ENCODE peak calls at places on chromosomes 7 and 10, in nine cellular contexts. J is adrenal gland; H is T-helper 2 cell; F is cardiac muscle cell; D is stimulated activated CD4-positive, alpha-beta T cell treated with anti-CD3 and anti-CD28 coated beads, Interleukin-1b, Interleukin-23, amount 100 ng/mL, for 24 hours; O is fibroblast of lung; A is H7; P is GF-D8; K is RPMI7951. Y is an unnamed sample.

GRCh38 chr10:93751832-93752231 is 5.9 kb upstream of the LGI1 start:
- DNase-seq in K (peak; percentile 37), J (no peak), A (no peak), H (no peak), F (peak; percentile 40), P (no peak), D (no peak), O (peak; percentile 23), Y (no peak)

GRCh38 chr10:121702351-121703320 is 104.4 kb upstream of the FGFR2 start:
- DNase-seq in F (peak; percentile 33), D (no peak), J (no peak), O (peak; percentile 94), K (peak; percentile 79), A (no peak), H (no peak), P (no peak), Y (no peak)

GRCh38 chr10:121899727-121900126 is 28.1 kb downstream of the ATE1 start:
- DNase-seq in F (no peak), J (no peak), O (peak; percentile 59), K (no peak), P (no peak), D (no peak), H (no peak), A (no peak), Y (no peak)

GRCh38 chr7:120716306-120716705 is 141.6 kb downstream of the TSPAN12 start:
- DNase-seq in D (no peak), K (no peak), F (no peak), P (no peak), A (no peak), O (no peak), H (no peak), J (no peak), Y (no peak)

GRCh38 chr7:158530800-158531609 is 56.6 kb downstream of the PTPRN2 start:
- DNase-seq in D (no peak), H (no peak), A (peak; percentile 51), P (no peak), J (no peak), F (no peak), K (no peak), O (no peak), Y (peak; percentile 26)

GRCh38 chr7:70585071-70585470 is 546.9 kb upstream of the GALNT17 start:
- DNase-seq in F (no peak), H (no peak), A (peak; percentile 72), K (no peak), D (no peak), O (no peak), P (no peak), J (no peak), Y (no peak)

GRCh38 chr10:62258926-62259325 is 9.7 kb downstream of the RTKN2 start:
- DNase-seq in P (no peak), H (no peak), A (no peak), O (no peak), F (no peak), D (no peak), J (no peak), K (no peak), Y (no peak)

GRCh38 chr10:45373003-45373782 is 823 bp upstream of the ALOX5 start:
- DNase-seq in F (no peak), D (no peak), A (peak; percentile 74), J (no peak), O (no peak), P (no peak), K (no peak), H (peak; percentile 6), Y (peak; percentile 42)

GRCh38 chr7:2856388-2857169 is 12.5 kb upstream of the GNA12 start:
- DNase-seq in A (no peak), P (no peak), F (no peak), H (no peak), O (no peak), K (peak; percentile 36), J (no peak), D (no peak), Y (no peak)

GRCh38 chr10:61662794-61663259 is at the start of gene CABCOCO1:
- DNase-seq in A (peak; percentile 79), O (peak; percentile 71), F (peak; percentile 74), J (peak; percentile 41), D (no peak), K (no peak), P (no peak), H (no peak), Y (peak; percentile 34)

GRCh38 chr7:14858410-14858809 is 44.1 kb downstream of the DGKB start:
- DNase-seq in J (no peak), H (no peak), D (no peak), K (no peak), F (no peak), O (no peak), P (no peak), A (no peak), Y (no peak)

GRCh38 chr10:46546591-46547330 is 9.7 kb downstream of the GPRIN2 start:
- DNase-seq in J (peak; percentile 11), D (no peak), O (no peak), H (no peak), K (no peak), A (no peak), P (no peak), F (no peak), Y (no peak)

GRCh38 chr10:119908201-119908600 is 15.7 kb downstream of the SEC23IP start:
- DNase-seq in D (no peak), A (no peak), H (no peak), F (no peak), J (no peak), P (no peak), K (no peak), O (no peak), Y (no peak)

GRCh38 chr7:126368-126767 is 66.0 kb upstream of the FAM20C start:
- DNase-seq in A (no peak), D (no peak), F (no peak), P (no peak), K (no peak), J (no peak), O (no peak), H (no peak), Y (no peak)

GRCh38 chr10:95742962-95743535 is 12.9 kb upstream of the ENTPD1 start:
- DNase-seq in K (no peak), H (no peak), A (no peak), F (no peak), O (peak; percentile 61), P (no peak), D (no peak), J (no peak), Y (no peak)

GRCh38 chr7:157271315-157271990 is 65.4 kb upstream of the DNAJB6 start:
- DNase-seq in O (peak; percentile 78), F (no peak), A (peak; percentile 49), J (peak; percentile 38), D (no peak), P (no peak), K (no peak), H (no peak), Y (no peak)

GRCh38 chr7:149719912-149720335 is 53.5 kb downstream of the ZNF467 start:
- DNase-seq in F (no peak), H (no peak), A (no peak), J (no peak), K (peak; percentile 61), P (no peak), D (no peak), O (no peak), Y (no peak)

GRCh38 chr10:122057841-122058240 is 68.9 kb downstream of the TACC2 start:
- DNase-seq in H (no peak), P (no peak), K (no peak), F (no peak), A (no peak), D (no peak), O (no peak), J (no peak), Y (no peak)

GRCh38 chr10:89805599-89806013 is 104.2 kb downstream of the KIF20B start:
- DNase-seq in A (no peak), D (peak; percentile 67), K (no peak), J (no peak), O (no peak), H (no peak), F (no peak), P (no peak), Y (no peak)

GRCh38 chr10:34018811-34019210 is 684.3 kb upstream of the NRP1 start:
- DNase-seq in D (no peak), F (no peak), J (no peak), K (no peak), P (no peak), H (no peak), O (no peak), A (no peak), Y (no peak)

GRCh38 chr10:77602231-77602912 is 35.2 kb downstream of the KCNMA1 start:
- DNase-seq in F (no peak), A (no peak), J (no peak), K (no peak), P (no peak), O (no peak), H (no peak), D (no peak), Y (no peak)

GRCh38 chr7:94375167-94375566 is 19.5 kb upstream of the COL1A2 start:
- DNase-seq in J (no peak), A (peak; percentile 39), F (peak; percentile 98), H (no peak), O (peak; percentile 98), K (peak; percentile 96), P (no peak), D (no peak), Y (no peak)

Y was measured in NCI-H526 treated with DMSO at 0.1 percent for 48 hours.